ENCODE peak calls at places on chromosomes 5 and 9, in eight cellular contexts. S is astrocyte of the spinal cord; R is PC-9; L is CD4-positive, alpha-beta memory T cell; K is ovary; P is OCI-LY7; J is sigmoid colon; F is dorsolateral prefrontal cortex. I is an unnamed sample.
A peak's percentile ranks its signal among the peaks of the same experiment; 100 is the strongest.

GRCh38 chr9:70413427-70413797 is 1.0 kb downstream of the KLF9 start:
- DNase-seq in F (no peak), K (no peak), P (no peak), S (no peak), R (peak; percentile 44), L (no peak), J (no peak), I (no peak)

GRCh38 chr9:12502520-12502919 is 190.7 kb upstream of the TYRP1 start:
- DNase-seq in F (no peak), P (no peak), K (no peak), S (no peak), J (no peak), R (no peak), L (no peak), I (no peak)

GRCh38 chr5:67166460-67166871 is 30.1 kb downstream of the CD180 start:
- DNase-seq in P (peak; percentile 36), R (no peak), L (peak; percentile 69), S (no peak), F (no peak), K (no peak), J (peak; percentile 70), I (no peak)

GRCh38 chr9:28007097-28007817 is 434.0 kb upstream of the C9orf72 start:
- DNase-seq in K (no peak), S (no peak), P (no peak), L (no peak), R (no peak), F (no peak), J (no peak), I (no peak)

GRCh38 chr9:72883867-72884266 is 69.0 kb downstream of the ALDH1A1 start:
- DNase-seq in F (no peak), K (no peak), J (no peak), S (no peak), L (no peak), R (no peak), P (no peak), I (no peak)

GRCh38 chr5:143771229-143772001 is 40.5 kb upstream of the HMHB1 start:
- DNase-seq in J (no peak), F (no peak), L (no peak), S (no peak), K (no peak), P (no peak), R (no peak), I (no peak)

GRCh38 chr5:96562614-96563013 is 99.6 kb upstream of the CAST start:
- DNase-seq in R (peak; percentile 46), L (no peak), K (no peak), S (peak; percentile 55), P (no peak), J (no peak), F (no peak), I (no peak)

GRCh38 chr5:128681764-128682664 is 144.0 kb upstream of the FBN2 start:
- DNase-seq in P (no peak), J (no peak), K (no peak), L (no peak), F (no peak), S (peak; percentile 15), R (peak; percentile 63), I (peak; percentile 63)

GRCh38 chr5:181261320-181262085 is 560 bp upstream of the TRIM52 start:
- DNase-seq in R (no peak), J (peak; percentile 86), P (peak; percentile 82), S (peak; percentile 78), L (peak; percentile 84), K (peak; percentile 79), F (peak; percentile 52), I (no peak)

GRCh38 chr5:59351076-59351794 is 542.3 kb downstream of the PDE4D start:
- DNase-seq in R (no peak), K (peak; percentile 33), S (peak; percentile 41), J (peak; percentile 75), P (no peak), L (no peak), F (no peak), I (no peak)

GRCh38 chr5:170216262-170216864 is 16.4 kb upstream of the C5orf58 start:
- DNase-seq in S (peak; percentile 68), F (no peak), J (no peak), K (no peak), R (peak; percentile 74), L (no peak), P (peak; percentile 11), I (peak; percentile 43)

GRCh38 chr9:113602126-113603119 is 138.9 kb downstream of the RGS3 start:
- DNase-seq in S (peak; percentile 91), K (peak; percentile 86), F (no peak), P (peak; percentile 88), L (no peak), R (peak; percentile 33), J (peak; percentile 88), I (no peak)

GRCh38 chr5:148928141-148928540 is 101.7 kb downstream of the ADRB2 start:
- DNase-seq in P (no peak), R (no peak), L (no peak), S (no peak), F (no peak), J (no peak), K (no peak), I (no peak)

GRCh38 chr5:161094411-161094810 is 242.4 kb upstream of the ATP10B start:
- DNase-seq in S (peak; percentile 58), K (no peak), J (no peak), L (no peak), P (no peak), F (no peak), R (no peak), I (no peak)

GRCh38 chr9:114718801-114719221 is 36.8 kb upstream of the TEX48 start:
- DNase-seq in R (peak; percentile 98), P (no peak), L (peak; percentile 77), J (no peak), K (no peak), S (no peak), F (no peak), I (no peak)

GRCh38 chr5:158234323-158235158 is 375.6 kb upstream of the CLINT1 start:
- DNase-seq in F (no peak), P (peak; percentile 77), K (no peak), R (no peak), S (peak; percentile 82), J (no peak), L (no peak), I (no peak)

GRCh38 chr5:172113036-172113435 is 75.0 kb downstream of the STK10 start:
- DNase-seq in R (no peak), P (peak; percentile 57), L (peak; percentile 90), J (no peak), S (peak; percentile 90), K (no peak), F (no peak), I (no peak)

GRCh38 chr5:74116266-74116665 is 490.3 kb downstream of the ARHGEF28 start:
- DNase-seq in K (no peak), F (no peak), J (no peak), S (no peak), R (no peak), L (no peak), P (no peak), I (no peak)

GRCh38 chr5:177966009-177966838 is 29.8 kb downstream of the PROP1 start:
- DNase-seq in P (no peak), S (no peak), F (no peak), L (no peak), J (no peak), R (no peak), K (no peak), I (no peak)

GRCh38 chr5:39076757-39077475 is 2.7 kb upstream of the RICTOR start:
- DNase-seq in F (no peak), P (peak; percentile 49), R (peak; percentile 96), J (no peak), L (no peak), S (peak; percentile 36), K (no peak), I (no peak)

GRCh38 chr9:14428781-14429230 is 114.9 kb upstream of the NFIB start:
- DNase-seq in K (peak; percentile 73), F (peak; percentile 60), S (peak; percentile 74), J (peak; percentile 81), P (peak; percentile 70), L (no peak), R (peak; percentile 37), I (no peak)

GRCh38 chr5:124789104-124789605 is 42.7 kb upstream of the ZNF608 start:
- DNase-seq in J (no peak), K (no peak), R (no peak), P (no peak), F (no peak), L (no peak), S (no peak), I (no peak)

DNA sequence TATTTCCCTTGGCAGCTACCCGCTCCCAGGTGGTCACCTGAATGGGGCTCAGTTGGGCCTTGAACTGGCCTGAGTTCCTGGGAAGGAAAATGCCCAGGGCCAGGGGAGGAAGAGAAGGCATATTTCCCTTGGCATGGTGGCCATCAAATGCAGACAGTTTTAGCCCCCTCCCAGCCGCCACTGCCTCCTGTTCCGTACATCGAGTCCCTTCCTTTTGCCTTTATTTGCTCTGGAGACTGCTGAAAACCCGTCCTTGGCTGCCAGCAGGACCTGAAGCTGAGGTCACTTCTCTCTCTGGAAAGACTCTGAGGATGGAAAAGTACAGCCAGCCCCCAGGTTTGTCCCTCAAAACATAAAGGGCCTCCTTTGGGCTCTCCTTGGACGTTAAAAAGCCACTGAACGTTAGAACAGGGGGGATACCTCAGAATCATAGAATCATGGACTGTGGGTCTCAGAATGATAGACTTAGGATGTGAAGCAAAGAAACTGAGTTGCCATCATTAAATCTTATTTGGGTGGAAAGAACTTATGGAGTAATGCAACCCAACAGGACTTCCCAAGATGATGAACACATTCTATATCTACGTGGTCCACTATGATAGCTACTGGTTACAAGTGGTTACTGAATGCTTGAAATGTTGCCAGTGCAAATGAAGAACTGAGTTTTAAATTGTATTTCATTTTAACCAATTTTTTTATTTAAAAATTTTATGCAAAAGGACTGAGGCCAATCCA is 7.1 kb downstream of the SPARC start:
- DNase-seq in L (no peak), S (no peak), K (no peak), P (no peak), R (no peak), F (no peak), J (peak; percentile 57), I (no peak)
- H3K4me3 ChIP-seq in L (no peak overlapping the region), S (no peak overlapping the region), K (no peak overlapping the region), P (no peak overlapping the region), R (no peak overlapping the region), F (no peak overlapping the region), J (no peak overlapping the region), I (no peak overlapping the region)

DNA sequence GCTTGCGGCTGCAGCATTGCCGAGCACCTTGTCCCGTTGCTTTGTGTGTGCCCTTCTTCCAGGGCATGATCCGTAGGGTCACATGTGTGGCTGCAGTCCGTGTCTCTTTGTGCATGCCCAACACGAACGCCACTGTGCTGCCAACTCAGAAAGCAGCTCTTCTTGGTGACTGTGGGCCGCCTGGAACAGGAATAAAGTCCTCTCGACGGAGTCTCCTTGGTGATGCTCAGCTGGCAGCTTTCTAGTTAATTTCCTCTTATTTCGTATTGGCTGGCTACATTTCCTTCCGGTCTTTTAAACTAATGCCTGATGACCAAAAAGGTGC is 5.8 kb downstream of the EXOC3 start:
- DNase-seq in L (no peak), R (no peak), P (no peak), J (no peak), S (no peak), K (no peak), F (no peak), I (no peak)
- H3K4me3 ChIP-seq in L (no peak overlapping the region), R (no peak overlapping the region), P (no peak overlapping the region), J (no peak overlapping the region), S (no peak overlapping the region), K (no peak overlapping the region), F (no peak overlapping the region), I (no peak overlapping the region)

GRCh38 chr5:176608937-176609723 is 826 bp downstream of the GPRIN1 start:
- DNase-seq in L (no peak), R (no peak), F (no peak), P (peak; percentile 43), J (no peak), K (no peak), S (no peak), I (no peak)
- H3K4me3 ChIP-seq in L (no peak overlapping the region), R (peak overlapping the region; percentile 71), F (peak overlapping the region; percentile 63), P (peak overlapping the region; percentile 73), J (peak overlapping the region; percentile 60), K (peak overlapping the region; percentile 11), S (peak overlapping the region; percentile 45), I (peak overlapping the region; percentile 56)

GRCh38 chr5:116771466-116772151 is 197.0 kb upstream of the SEMA6A start:
- DNase-seq in J (no peak), S (no peak), L (no peak), P (no peak), R (no peak), F (no peak), K (no peak), I (no peak)
- H3K4me3 ChIP-seq in J (no peak overlapping the region), S (no peak overlapping the region), L (no peak overlapping the region), P (no peak overlapping the region), R (no peak overlapping the region), F (no peak overlapping the region), K (no peak overlapping the region), I (no peak overlapping the region)

I was measured in LNCaP clone FGC.